ENCODE peak calls at places on chromosomes 13 and 19, in six cellular contexts. Y is K562, J is H1, U is A549, O is endothelial cell of umbilical vein, I is HepG2. Q is an unnamed sample.

GRCh38 chr13:29859971-29860370 is 9.6 kb upstream of the UBL3 start:
- DNase-seq in Y (no peak), J (no peak), U (no peak), O (no peak), I (no peak), Q (no peak)

GRCh38 chr19:57747472-57747807 is 825 bp downstream of the ZNF776 start:
- DNase-seq in Y (peak; percentile 21), J (no peak), U (no peak), O (no peak), I (no peak), Q (no peak)

GRCh38 chr19:3358919-3359849 is 7.2 kb upstream of the NFIC start:
- DNase-seq in Y (peak; percentile 83), J (no peak), U (no peak), O (no peak), I (no peak), Q (no peak)

GRCh38 chr19:11268783-11269267 is 6.5 kb upstream of the DOCK6 start:
- DNase-seq in Y (peak; percentile 72), J (no peak), U (peak; percentile 25), O (peak; percentile 100), I (peak; percentile 60), Q (no peak)

GRCh38 chr13:34863360-34864135 is 78.5 kb upstream of the NBEA start:
- DNase-seq in Y (no peak), J (no peak), U (peak; percentile 75), O (peak; percentile 27), I (peak; percentile 3), Q (no peak)

GRCh38 chr13:39765801-39766463 is 110.5 kb downstream of the COG6 start:
- DNase-seq in Y (no peak), J (no peak), U (peak; percentile 5), O (peak; percentile 61), I (no peak), Q (peak; percentile 42)

GRCh38 chr19:7605490-7606222 is 10.0 kb downstream of the CAMSAP3 start:
- DNase-seq in Y (peak; percentile 98), J (peak; percentile 86), U (peak; percentile 72), O (peak; percentile 29), I (peak; percentile 57), Q (peak; percentile 89)

GRCh38 chr19:17240855-17241399 is 4.8 kb downstream of the NR2F6 start:
- DNase-seq in Y (no peak), J (no peak), U (no peak), O (no peak), I (no peak), Q (no peak)

GRCh38 chr13:101985321-101985720 is 416.5 kb downstream of the FGF14 start:
- DNase-seq in Y (no peak), J (no peak), U (no peak), O (no peak), I (no peak), Q (no peak)

GRCh38 chr19:29665826-29666633 is 769 bp downstream of the PLEKHF1 start:
- DNase-seq in Y (peak; percentile 33), J (peak; percentile 71), U (no peak), O (no peak), I (no peak), Q (peak; percentile 64)

GRCh38 chr13:82717249-82717648 is 1165.0 kb downstream of the SLITRK1 start:
- DNase-seq in Y (no peak), J (no peak), U (no peak), O (peak; percentile 51), I (no peak), Q (no peak)

GRCh38 chr13:96011291-96011875 is 41.8 kb downstream of the UGGT2 start:
- DNase-seq in Y (no peak), J (no peak), U (no peak), O (no peak), I (no peak), Q (no peak)

GRCh38 chr13:74289861-74290260 is 155.7 kb upstream of the KLF12 start:
- DNase-seq in Y (no peak), J (no peak), U (no peak), O (no peak), I (no peak), Q (no peak)

GRCh38 chr13:41905600-41906254 is 55.2 kb downstream of the VWA8 start:
- DNase-seq in Y (peak; percentile 32), J (no peak), U (peak; percentile 52), O (peak; percentile 33), I (peak; percentile 28), Q (no peak)

GRCh38 chr13:19772306-19772705 is 10.4 kb downstream of the PSPC1 start:
- DNase-seq in Y (no peak), J (no peak), U (no peak), O (no peak), I (no peak), Q (no peak)

GRCh38 chr19:4052993-4053422 is 13.7 kb downstream of the ZBTB7A start:
- DNase-seq in Y (no peak), J (no peak), U (peak; percentile 63), O (no peak), I (peak; percentile 36), Q (no peak)

GRCh38 chr19:5002143-5002542 is 33.2 kb downstream of the KDM4B start:
- DNase-seq in Y (no peak), J (no peak), U (peak; percentile 27), O (no peak), I (peak; percentile 84), Q (no peak)

GRCh38 chr13:82976499-82976898 is 905.8 kb downstream of the SLITRK1 start:
- DNase-seq in Y (no peak), J (no peak), U (no peak), O (no peak), I (no peak), Q (no peak)

GRCh38 chr19:12380444-12380737 is 14.9 kb upstream of the ZNF442 start:
- DNase-seq in Y (no peak), J (no peak), U (no peak), O (no peak), I (no peak), Q (no peak)

GRCh38 chr13:41470187-41470586 is 12.8 kb downstream of the RGCC start:
- DNase-seq in Y (no peak), J (no peak), U (no peak), O (no peak), I (no peak), Q (no peak)

GRCh38 chr13:68736961-68737360 is 1370.7 kb upstream of the ATXN8OS start:
- DNase-seq in Y (no peak), J (no peak), U (no peak), O (peak; percentile 31), I (no peak), Q (no peak)

GRCh38 chr13:25675060-25675459 is 303.3 kb downstream of the ATP8A2 start:
- DNase-seq in Y (no peak), J (no peak), U (no peak), O (no peak), I (no peak), Q (no peak)

GRCh38 chr13:46721054-46721453 is 75.9 kb downstream of the ESD start:
- DNase-seq in Y (peak; percentile 50), J (no peak), U (peak; percentile 31), O (peak; percentile 83), I (peak; percentile 33), Q (peak; percentile 32)

DNA sequence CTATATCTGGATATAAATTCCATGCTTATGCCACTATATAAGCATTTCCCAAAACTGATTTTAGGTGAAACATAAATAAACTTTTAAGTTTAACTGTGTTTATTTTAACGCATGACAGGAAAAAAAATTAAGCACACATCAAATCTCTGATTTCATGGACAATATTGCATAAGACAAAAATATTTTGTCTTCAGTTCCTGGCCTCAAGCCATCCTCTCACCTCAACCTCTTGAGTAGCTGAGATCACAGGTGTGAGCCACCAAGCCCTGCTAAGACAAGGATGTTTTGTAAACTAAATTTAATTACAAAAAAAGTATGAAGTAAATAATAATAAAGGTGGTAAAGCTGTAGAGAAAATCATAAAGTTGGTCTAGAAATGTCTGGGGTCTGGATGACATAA is 734 bp upstream of the CEACAM6 start:
- DNase-seq in Y (no peak), J (no peak), U (no peak), O (no peak), I (no peak), Q (no peak)
- TF ChIP-seq JUN in Y (no peak), J (no peak), U (no peak), O (no peak), I (no peak), Q (no peak)

DNA sequence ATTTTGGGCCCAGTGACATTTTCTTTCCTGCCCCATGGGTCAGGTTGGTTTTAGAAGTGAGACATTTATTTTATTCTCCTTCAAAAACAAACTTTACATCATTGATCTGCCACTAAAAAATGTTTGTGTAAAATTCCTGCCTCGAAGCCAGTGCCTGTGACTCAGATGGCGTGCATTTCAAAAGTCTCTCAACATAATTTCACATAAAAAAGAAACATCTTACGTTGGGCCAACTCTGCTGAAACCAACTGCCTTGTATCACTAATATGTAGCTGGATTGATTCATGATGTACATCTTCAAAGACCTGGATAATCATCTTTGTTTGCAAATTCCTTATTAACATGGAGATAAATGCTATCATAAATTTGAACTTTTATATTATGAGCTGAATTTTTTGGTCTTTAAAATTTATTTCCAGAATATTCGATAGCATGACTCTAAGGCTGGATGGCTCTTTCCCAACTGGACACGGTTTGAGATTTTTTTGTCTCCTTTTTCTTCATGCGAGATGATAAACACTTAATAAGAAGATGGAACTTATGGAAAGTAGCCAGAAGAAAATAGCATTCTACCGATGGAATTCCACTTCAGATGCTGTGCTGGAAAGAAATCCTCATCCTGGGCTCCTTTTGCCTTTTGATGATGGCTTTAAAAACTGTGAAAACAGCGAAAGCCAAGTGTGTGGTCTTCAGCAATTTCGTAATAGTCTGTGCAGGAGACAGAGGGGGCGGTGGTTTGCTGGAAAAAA is 420.5 kb downstream of the FGF9 start:
- DNase-seq in Y (no peak), J (no peak), U (no peak), O (no peak), I (no peak), Q (no peak)
- TF ChIP-seq JUN in Y (no peak), J (no peak), U (no peak), O (no peak), I (no peak), Q (no peak)

GRCh38 chr13:43511260-43511970 is 275.4 kb downstream of the ENOX1 start:
- DNase-seq in Y (no peak), J (no peak), U (no peak), O (no peak), I (no peak), Q (no peak)

GRCh38 chr13:43516401-43516826 is 270.4 kb downstream of the ENOX1 start:
- DNase-seq in Y (no peak), J (no peak), U (no peak), O (no peak), I (no peak), Q (no peak)

GRCh38 chr13:43514326-43514725 is 272.4 kb downstream of the ENOX1 start:
- DNase-seq in Y (no peak), J (no peak), U (no peak), O (no peak), I (no peak), Q (no peak)
- TF ChIP-seq JUN in Y (no peak), J (no peak), U (no peak), O (no peak), I (no peak), Q (no peak)

GRCh38 chr19:1074512-1075283 is 7.7 kb downstream of the ARHGAP45 start:
- DNase-seq in Y (peak; percentile 86), J (no peak), U (peak; percentile 74), O (no peak), I (no peak), Q (no peak)

GRCh38 chr19:1079566-1080111 is 12.7 kb downstream of the ARHGAP45 start:
- DNase-seq in Y (peak; percentile 59), J (no peak), U (no peak), O (no peak), I (no peak), Q (no peak)

GRCh38 chr19:1073956-1074511 is 7.1 kb downstream of the ARHGAP45 start:
- DNase-seq in Y (no peak), J (no peak), U (no peak), O (no peak), I (no peak), Q (no peak)

GRCh38 chr19:1076046-1076386 is 9.0 kb downstream of the ARHGAP45 start:
- DNase-seq in Y (no peak), J (no peak), U (no peak), O (no peak), I (no peak), Q (no peak)

GRCh38 chr19:1076951-1077350 is 10.0 kb downstream of the ARHGAP45 start:
- DNase-seq in Y (no peak), J (no peak), U (no peak), O (no peak), I (no peak), Q (no peak)
- TF ChIP-seq JUN in Y (no peak), J (no peak), U (no peak), O (no peak), I (no peak), Q (no peak)